ENCODE peak calls at places on chromosome 18, in four cellular contexts. S, X, Y and G are unnamed samples.

GRCh38 chr18:23502516-23503037 is 734 bp upstream of the RMC1 start:
- DNase-seq in S (no peak), X (no peak), Y (no peak), G (no peak)

GRCh38 chr18:32257073-32257780 is 67.4 kb downstream of the MEP1B start:
- DNase-seq in S (no peak), X (no peak), Y (no peak), G (no peak)

GRCh38 chr18:79607361-79607930 is 72.2 kb upstream of the CTDP1 start:
- DNase-seq in S (no peak), X (no peak), Y (no peak), G (no peak)

GRCh38 chr18:62655520-62656219 is 59.7 kb upstream of the PHLPP1 start:
- DNase-seq in S (no peak), X (no peak), Y (no peak), G (no peak)

GRCh38 chr18:43692291-43692690 is 415.0 kb upstream of the SYT4 start:
- DNase-seq in S (no peak), X (no peak), Y (no peak), G (no peak)

GRCh38 chr18:46497129-46497528 is 159.9 kb downstream of the LOXHD1 start:
- DNase-seq in S (no peak), X (peak), Y (no peak), G (peak)

GRCh38 chr18:44067201-44067600 is 613.5 kb upstream of the SETBP1 start:
- DNase-seq in S (no peak), X (no peak), Y (no peak), G (no peak)

GRCh38 chr18:56756971-56757370 is 105.8 kb downstream of the WDR7 start:
- DNase-seq in S (no peak), X (no peak), Y (no peak), G (no peak)

GRCh38 chr18:22816266-22817176 is 116.6 kb upstream of the RBBP8 start:
- DNase-seq in S (no peak), X (no peak), Y (no peak), G (no peak)

GRCh38 chr18:58264846-58265245 is 220.8 kb downstream of the NEDD4L start:
- DNase-seq in S (no peak), X (no peak), Y (no peak), G (no peak)

GRCh38 chr18:50268022-50268747 is 1.9 kb upstream of the CFAP53 start:
- DNase-seq in S (peak), X (peak), Y (peak), G (peak)

GRCh38 chr18:45684341-45685115 is 39.5 kb upstream of the SLC14A1 start:
- DNase-seq in S (no peak), X (no peak), Y (no peak), G (no peak)

GRCh38 chr18:73983970-73984369 is 163.7 kb downstream of the FBXO15 start:
- DNase-seq in S (no peak), X (no peak), Y (no peak), G (no peak)

GRCh38 chr18:47756364-47757016 is 174.0 kb downstream of the SMAD2 start:
- DNase-seq in S (no peak), X (peak), Y (no peak), G (peak)

GRCh38 chr18:10771053-10771709 is 245.4 kb downstream of the NAPG start:
- DNase-seq in S (no peak), X (peak), Y (no peak), G (no peak)

GRCh38 chr18:9506046-9506792 is 30.9 kb downstream of the RALBP1 start:
- DNase-seq in S (no peak), X (no peak), Y (no peak), G (no peak)

GRCh38 chr18:50044402-50044801 is 150.5 kb downstream of the MYO5B start:
- DNase-seq in S (no peak), X (no peak), Y (no peak), G (no peak)

GRCh38 chr18:65547046-65547445 is 203.8 kb upstream of the CDH7 start:
- DNase-seq in S (no peak), X (no peak), Y (no peak), G (no peak)